ENCODE peak calls at places on chromosomes 11 and 22, in seven cellular contexts. One of them, this sample, is unnamed.

GRCh38 chr22:32413715-32414114 is 1.7 kb upstream of the RTCB start:
- DNase-seq in AG04450: peak
- DNase-seq in fibroblast of mammary gland: peak
- DNase-seq in CD8-positive, alpha-beta memory T cell: no peak
- DNase-seq in foreskin fibroblast: peak
- DNase-seq in A549: peak
- DNase-seq in CD4-positive, CD25-positive, alpha-beta regulatory T cell: no peak
- DNase-seq in this sample: no peak

GRCh38 chr11:105000167-105000566 is 22.8 kb downstream of the CASP5 start:
- DNase-seq in A549: no peak
- DNase-seq in fibroblast of mammary gland: peak
- DNase-seq in CD8-positive, alpha-beta memory T cell: peak
- DNase-seq in CD4-positive, CD25-positive, alpha-beta regulatory T cell: no peak
- DNase-seq in foreskin fibroblast: no peak
- DNase-seq in AG04450: no peak
- DNase-seq in this sample: no peak

GRCh38 chr11:117839936-117840813 is 15.6 kb upstream of the FXYD2 start:
- DNase-seq in foreskin fibroblast: no peak
- DNase-seq in A549: no peak
- DNase-seq in CD4-positive, CD25-positive, alpha-beta regulatory T cell: no peak
- DNase-seq in CD8-positive, alpha-beta memory T cell: no peak
- DNase-seq in AG04450: no peak
- DNase-seq in fibroblast of mammary gland: no peak
- DNase-seq in this sample: no peak

GRCh38 chr11:120089036-120090001 is 48.6 kb downstream of the TRIM29 start:
- DNase-seq in CD8-positive, alpha-beta memory T cell: no peak
- DNase-seq in A549: no peak
- DNase-seq in AG04450: no peak
- DNase-seq in foreskin fibroblast: no peak
- DNase-seq in fibroblast of mammary gland: no peak
- DNase-seq in CD4-positive, CD25-positive, alpha-beta regulatory T cell: no peak
- DNase-seq in this sample: no peak

GRCh38 chr22:44212936-44213335 is 32.2 kb downstream of the PARVG start:
- DNase-seq in foreskin fibroblast: no peak
- DNase-seq in CD4-positive, CD25-positive, alpha-beta regulatory T cell: no peak
- DNase-seq in fibroblast of mammary gland: no peak
- DNase-seq in CD8-positive, alpha-beta memory T cell: no peak
- DNase-seq in A549: no peak
- DNase-seq in AG04450: no peak
- DNase-seq in this sample: no peak

GRCh38 chr11:116339306-116339705 is 433.5 kb downstream of the BUD13 start:
- DNase-seq in fibroblast of mammary gland: no peak
- DNase-seq in CD8-positive, alpha-beta memory T cell: no peak
- DNase-seq in AG04450: no peak
- DNase-seq in foreskin fibroblast: no peak
- DNase-seq in A549: no peak
- DNase-seq in CD4-positive, CD25-positive, alpha-beta regulatory T cell: no peak
- DNase-seq in this sample: no peak

GRCh38 chr11:109978895-109979294 is 114.3 kb upstream of the ZC3H12C start:
- DNase-seq in AG04450: no peak
- DNase-seq in foreskin fibroblast: peak
- DNase-seq in fibroblast of mammary gland: no peak
- DNase-seq in CD4-positive, CD25-positive, alpha-beta regulatory T cell: no peak
- DNase-seq in CD8-positive, alpha-beta memory T cell: no peak
- DNase-seq in A549: no peak
- DNase-seq in this sample: no peak

GRCh38 chr11:72685560-72686480 is 11.6 kb upstream of the PDE2A start:
- DNase-seq in AG04450: no peak
- DNase-seq in CD8-positive, alpha-beta memory T cell: no peak
- DNase-seq in foreskin fibroblast: peak
- DNase-seq in CD4-positive, CD25-positive, alpha-beta regulatory T cell: no peak
- DNase-seq in A549: no peak
- DNase-seq in fibroblast of mammary gland: peak
- DNase-seq in this sample: no peak

GRCh38 chr11:119055901-119056300 is 1.1 kb downstream of the HYOU1 start:
- DNase-seq in fibroblast of mammary gland: peak
- DNase-seq in CD8-positive, alpha-beta memory T cell: no peak
- DNase-seq in CD4-positive, CD25-positive, alpha-beta regulatory T cell: no peak
- DNase-seq in AG04450: no peak
- DNase-seq in foreskin fibroblast: no peak
- DNase-seq in A549: peak
- DNase-seq in this sample: no peak

GRCh38 chr22:27642104-27642800 is 159.3 kb downstream of the MN1 start:
- DNase-seq in CD8-positive, alpha-beta memory T cell: no peak
- DNase-seq in AG04450: no peak
- DNase-seq in CD4-positive, CD25-positive, alpha-beta regulatory T cell: no peak
- DNase-seq in foreskin fibroblast: no peak
- DNase-seq in A549: no peak
- DNase-seq in fibroblast of mammary gland: no peak
- DNase-seq in this sample: no peak

GRCh38 chr22:31400023-31400397 is 606 bp downstream of the DRG1 start:
- DNase-seq in AG04450: no peak
- DNase-seq in CD4-positive, CD25-positive, alpha-beta regulatory T cell: no peak
- DNase-seq in fibroblast of mammary gland: peak
- DNase-seq in CD8-positive, alpha-beta memory T cell: no peak
- DNase-seq in foreskin fibroblast: no peak
- DNase-seq in A549: no peak
- DNase-seq in this sample: no peak

GRCh38 chr11:48081151-48082010 is 101.0 kb downstream of the PTPRJ start:
- DNase-seq in CD8-positive, alpha-beta memory T cell: no peak
- DNase-seq in fibroblast of mammary gland: peak
- DNase-seq in foreskin fibroblast: peak
- DNase-seq in CD4-positive, CD25-positive, alpha-beta regulatory T cell: no peak
- DNase-seq in A549: no peak
- DNase-seq in AG04450: no peak
- DNase-seq in this sample: no peak

GRCh38 chr11:111730871-111731591 is 35.2 kb downstream of the PPP2R1B start:
- DNase-seq in A549: no peak
- DNase-seq in CD4-positive, CD25-positive, alpha-beta regulatory T cell: no peak
- DNase-seq in foreskin fibroblast: no peak
- DNase-seq in CD8-positive, alpha-beta memory T cell: no peak
- DNase-seq in AG04450: no peak
- DNase-seq in fibroblast of mammary gland: no peak
- DNase-seq in this sample: no peak

GRCh38 chr11:128283445-128283844 is 303.9 kb downstream of the ETS1 start:
- DNase-seq in CD4-positive, CD25-positive, alpha-beta regulatory T cell: no peak
- DNase-seq in foreskin fibroblast: peak
- DNase-seq in AG04450: peak
- DNase-seq in CD8-positive, alpha-beta memory T cell: no peak
- DNase-seq in A549: no peak
- DNase-seq in fibroblast of mammary gland: no peak
- DNase-seq in this sample: no peak

GRCh38 chr11:72584293-72584921 is 89.8 kb downstream of the PDE2A start:
- DNase-seq in CD4-positive, CD25-positive, alpha-beta regulatory T cell: peak
- DNase-seq in AG04450: no peak
- DNase-seq in fibroblast of mammary gland: peak
- DNase-seq in foreskin fibroblast: peak
- DNase-seq in A549: no peak
- DNase-seq in CD8-positive, alpha-beta memory T cell: peak
- DNase-seq in this sample: no peak

GRCh38 chr11:43557553-43558031 is 122.9 kb upstream of the HSD17B12 start:
- DNase-seq in A549: no peak
- DNase-seq in fibroblast of mammary gland: no peak
- DNase-seq in foreskin fibroblast: no peak
- DNase-seq in CD4-positive, CD25-positive, alpha-beta regulatory T cell: no peak
- DNase-seq in CD8-positive, alpha-beta memory T cell: no peak
- DNase-seq in AG04450: no peak
- DNase-seq in this sample: no peak

GRCh38 chr11:11579012-11579755 is 42.6 kb downstream of the GALNT18 start:
- DNase-seq in CD4-positive, CD25-positive, alpha-beta regulatory T cell: no peak
- DNase-seq in AG04450: no peak
- DNase-seq in A549: no peak
- DNase-seq in CD8-positive, alpha-beta memory T cell: no peak
- DNase-seq in fibroblast of mammary gland: no peak
- DNase-seq in foreskin fibroblast: no peak
- DNase-seq in this sample: no peak

GRCh38 chr11:28242596-28242995 is 134.4 kb downstream of the METTL15 start:
- DNase-seq in A549: no peak
- DNase-seq in fibroblast of mammary gland: no peak
- DNase-seq in CD8-positive, alpha-beta memory T cell: no peak
- DNase-seq in foreskin fibroblast: no peak
- DNase-seq in CD4-positive, CD25-positive, alpha-beta regulatory T cell: no peak
- DNase-seq in AG04450: no peak
- DNase-seq in this sample: no peak

GRCh38 chr11:28241760-28242159 is 133.6 kb downstream of the METTL15 start:
- DNase-seq in AG04450: no peak
- DNase-seq in foreskin fibroblast: no peak
- DNase-seq in A549: no peak
- DNase-seq in fibroblast of mammary gland: peak
- DNase-seq in CD8-positive, alpha-beta memory T cell: no peak
- DNase-seq in CD4-positive, CD25-positive, alpha-beta regulatory T cell: no peak
- DNase-seq in this sample: no peak

GRCh38 chr11:28245131-28245530 is 136.9 kb downstream of the METTL15 start:
- DNase-seq in foreskin fibroblast: no peak
- DNase-seq in A549: no peak
- DNase-seq in AG04450: no peak
- DNase-seq in fibroblast of mammary gland: peak
- DNase-seq in CD4-positive, CD25-positive, alpha-beta regulatory T cell: no peak
- DNase-seq in CD8-positive, alpha-beta memory T cell: no peak
- DNase-seq in this sample: no peak

GRCh38 chr11:28243057-28243456 is 134.9 kb downstream of the METTL15 start:
- DNase-seq in CD8-positive, alpha-beta memory T cell: no peak
- DNase-seq in fibroblast of mammary gland: peak
- DNase-seq in CD4-positive, CD25-positive, alpha-beta regulatory T cell: no peak
- DNase-seq in foreskin fibroblast: no peak
- DNase-seq in AG04450: no peak
- DNase-seq in A549: no peak
- DNase-seq in this sample: no peak

DNA sequence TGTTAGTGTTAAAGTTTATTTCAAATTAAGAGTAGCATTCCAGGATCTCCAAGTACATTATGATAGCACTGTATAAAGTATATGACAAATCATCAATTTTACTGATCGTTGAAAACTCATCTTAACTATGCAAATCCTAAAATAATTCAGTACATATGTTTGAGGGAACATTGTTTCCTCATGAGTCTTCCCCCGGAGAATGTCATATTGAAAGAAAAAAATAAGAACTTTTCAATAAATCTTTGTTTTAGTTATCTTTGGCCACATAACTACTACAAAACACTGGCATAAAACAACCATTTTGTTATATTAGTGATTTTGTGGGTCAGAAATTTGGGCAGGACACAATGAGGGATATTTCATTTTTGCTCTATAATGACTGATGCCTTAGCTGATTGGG is 135.4 kb downstream of the METTL15 start:
- DNase-seq in fibroblast of mammary gland: peak
- DNase-seq in CD8-positive, alpha-beta memory T cell: no peak
- DNase-seq in A549: no peak
- DNase-seq in CD4-positive, CD25-positive, alpha-beta regulatory T cell: no peak
- DNase-seq in AG04450: no peak
- DNase-seq in foreskin fibroblast: peak
- DNase-seq in this sample: peak
- H3K4me3 ChIP-seq in fibroblast of mammary gland: no peak
- H3K4me3 ChIP-seq in CD8-positive, alpha-beta memory T cell: no peak
- H3K4me3 ChIP-seq in A549: no peak
- H3K4me3 ChIP-seq in CD4-positive, CD25-positive, alpha-beta regulatory T cell: no peak
- H3K4me3 ChIP-seq in AG04450: no peak
- H3K4me3 ChIP-seq in foreskin fibroblast: no peak
- H3K4me3 ChIP-seq in this sample: no peak

GRCh38 chr11:83293436-83293732 is 7.2 kb upstream of the CCDC90B start:
- DNase-seq in fibroblast of mammary gland: no peak
- DNase-seq in CD8-positive, alpha-beta memory T cell: no peak
- DNase-seq in A549: no peak
- DNase-seq in foreskin fibroblast: no peak
- DNase-seq in AG04450: no peak
- DNase-seq in CD4-positive, CD25-positive, alpha-beta regulatory T cell: no peak
- DNase-seq in this sample: no peak

GRCh38 chr11:83287631-83288030 is 1.5 kb upstream of the CCDC90B start:
- DNase-seq in CD4-positive, CD25-positive, alpha-beta regulatory T cell: no peak
- DNase-seq in CD8-positive, alpha-beta memory T cell: no peak
- DNase-seq in A549: no peak
- DNase-seq in foreskin fibroblast: no peak
- DNase-seq in fibroblast of mammary gland: no peak
- DNase-seq in AG04450: no peak
- DNase-seq in this sample: no peak

GRCh38 chr11:83294208-83294607 is 8.0 kb upstream of the CCDC90B start:
- DNase-seq in AG04450: no peak
- DNase-seq in foreskin fibroblast: no peak
- DNase-seq in CD4-positive, CD25-positive, alpha-beta regulatory T cell: no peak
- DNase-seq in A549: no peak
- DNase-seq in fibroblast of mammary gland: no peak
- DNase-seq in CD8-positive, alpha-beta memory T cell: no peak
- DNase-seq in this sample: no peak

DNA sequence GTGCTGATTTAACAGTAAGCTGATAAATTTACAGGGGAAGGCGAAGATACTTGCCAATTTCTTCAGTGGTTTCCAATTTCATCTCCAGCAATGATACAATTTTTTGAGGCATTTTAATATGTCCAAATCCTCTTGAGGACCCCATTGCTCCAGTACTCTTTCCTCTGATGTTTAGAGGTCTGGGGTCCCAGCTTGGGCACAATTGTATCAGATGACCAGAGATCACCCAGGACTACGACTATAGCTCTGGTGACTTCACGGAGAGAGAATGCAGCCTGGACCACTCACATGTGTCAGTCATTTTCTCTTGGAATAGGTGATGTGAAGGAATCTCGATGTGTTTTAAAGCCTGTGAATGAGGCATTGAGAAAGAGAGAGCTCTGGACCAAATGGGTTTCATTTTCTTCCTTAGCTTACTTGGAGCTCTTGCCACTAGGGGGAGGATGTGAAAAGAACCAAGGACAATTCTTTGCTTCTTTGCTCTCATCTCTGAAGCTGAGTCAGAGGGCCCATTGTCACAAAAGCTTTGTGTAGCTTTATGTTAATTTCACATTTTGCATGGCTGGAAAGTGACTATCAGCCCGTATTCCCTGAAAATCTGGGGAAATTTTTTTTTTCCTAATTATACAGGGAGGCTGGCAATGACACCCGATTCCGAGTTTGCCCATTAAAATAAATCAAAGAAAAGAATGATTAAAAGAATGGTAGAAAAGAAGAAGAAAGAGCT is 6.7 kb upstream of the CCDC90B start:
- DNase-seq in CD4-positive, CD25-positive, alpha-beta regulatory T cell: no peak
- DNase-seq in foreskin fibroblast: peak
- DNase-seq in CD8-positive, alpha-beta memory T cell: peak
- DNase-seq in A549: peak
- DNase-seq in AG04450: peak
- DNase-seq in fibroblast of mammary gland: peak
- DNase-seq in this sample: peak
- H3K4me3 ChIP-seq in CD4-positive, CD25-positive, alpha-beta regulatory T cell: peak
- H3K4me3 ChIP-seq in foreskin fibroblast: no peak
- H3K4me3 ChIP-seq in CD8-positive, alpha-beta memory T cell: no peak
- H3K4me3 ChIP-seq in A549: no peak
- H3K4me3 ChIP-seq in AG04450: peak
- H3K4me3 ChIP-seq in fibroblast of mammary gland: no peak
- H3K4me3 ChIP-seq in this sample: no peak

GRCh38 chr22:36702832-36703210 is 731 bp downstream of the CACNG2 start:
- DNase-seq in A549: peak
- DNase-seq in CD4-positive, CD25-positive, alpha-beta regulatory T cell: no peak
- DNase-seq in AG04450: no peak
- DNase-seq in CD8-positive, alpha-beta memory T cell: no peak
- DNase-seq in fibroblast of mammary gland: no peak
- DNase-seq in foreskin fibroblast: no peak
- DNase-seq in this sample: no peak
- H3K4me3 ChIP-seq in A549: peak
- H3K4me3 ChIP-seq in CD4-positive, CD25-positive, alpha-beta regulatory T cell: no peak
- H3K4me3 ChIP-seq in AG04450: no peak
- H3K4me3 ChIP-seq in CD8-positive, alpha-beta memory T cell: no peak
- H3K4me3 ChIP-seq in fibroblast of mammary gland: no peak
- H3K4me3 ChIP-seq in foreskin fibroblast: no peak
- H3K4me3 ChIP-seq in this sample: peak

DNA sequence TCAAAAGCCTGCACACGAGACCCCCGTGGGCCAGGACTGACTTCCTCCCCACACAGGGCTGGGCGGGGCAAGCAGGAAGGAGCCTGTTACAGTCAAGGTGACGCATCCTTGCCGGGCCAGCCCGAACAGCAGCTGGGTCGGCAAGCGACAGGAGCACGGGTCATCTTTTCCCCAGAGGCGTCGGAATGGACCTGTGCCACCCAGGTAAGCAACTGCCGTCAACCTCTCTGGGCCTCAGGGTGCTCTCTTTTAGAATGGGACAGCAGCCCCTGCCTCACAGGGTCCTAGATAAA is at the start of gene CYTH4:
- DNase-seq in foreskin fibroblast: no peak
- DNase-seq in AG04450: no peak
- DNase-seq in CD8-positive, alpha-beta memory T cell: peak
- DNase-seq in CD4-positive, CD25-positive, alpha-beta regulatory T cell: peak
- DNase-seq in fibroblast of mammary gland: no peak
- DNase-seq in A549: no peak
- DNase-seq in this sample: no peak
- H3K4me3 ChIP-seq in foreskin fibroblast: no peak
- H3K4me3 ChIP-seq in AG04450: no peak
- H3K4me3 ChIP-seq in CD8-positive, alpha-beta memory T cell: peak
- H3K4me3 ChIP-seq in CD4-positive, CD25-positive, alpha-beta regulatory T cell: peak
- H3K4me3 ChIP-seq in fibroblast of mammary gland: no peak
- H3K4me3 ChIP-seq in A549: no peak
- H3K4me3 ChIP-seq in this sample: no peak

This sample was measured in skeletal muscle cell.